ENCODE peak calls at places on chromosomes 11 and 22, in nine cellular contexts. P, F, G, Y, U, L, K, M and I are unnamed samples.

GRCh38 chr11:11587122-11587521 is 34.7 kb downstream of the GALNT18 start:
- DNase-seq in P (no peak), F (no peak), G (no peak), Y (peak), U (no peak), L (peak), K (no peak), M (no peak), I (peak)

GRCh38 chr11:65426839-65427690 is 4.5 kb downstream of the NEAT1 start:
- DNase-seq in P (no peak), F (no peak), G (peak), Y (peak), U (peak), L (no peak), K (peak), M (peak), I (peak)

GRCh38 chr11:69000831-69001245 is 12.2 kb downstream of the MRGPRF start:
- DNase-seq in P (peak), F (no peak), G (peak), Y (peak), U (no peak), L (peak), K (peak), M (peak), I (peak)

GRCh38 chr22:19878461-19879247 is 24.0 kb upstream of the GNB1L start:
- DNase-seq in P (no peak), F (no peak), G (no peak), Y (peak), U (no peak), L (no peak), K (no peak), M (no peak), I (no peak)

GRCh38 chr11:100512475-100512874 is 174.6 kb upstream of the ARHGAP42 start:
- DNase-seq in P (peak), F (no peak), G (no peak), Y (no peak), U (no peak), L (no peak), K (no peak), M (peak), I (no peak)

GRCh38 chr11:117932426-117932825 is 3.2 kb upstream of the TMPRSS13 start:
- DNase-seq in P (no peak), F (no peak), G (no peak), Y (peak), U (no peak), L (no peak), K (no peak), M (no peak), I (no peak)

GRCh38 chr22:20904008-20904979 is 12.9 kb upstream of the CRKL start:
- DNase-seq in P (peak), F (no peak), G (no peak), Y (no peak), U (peak), L (peak), K (peak), M (peak), I (no peak)

GRCh38 chr11:9180784-9181183 is 84.4 kb downstream of the DENND5A start:
- DNase-seq in P (peak), F (no peak), G (no peak), Y (no peak), U (no peak), L (peak), K (no peak), M (no peak), I (no peak)

GRCh38 chr22:26174280-26174679 is 5.0 kb downstream of the SEZ6L start:
- DNase-seq in P (no peak), F (no peak), G (no peak), Y (no peak), U (no peak), L (no peak), K (no peak), M (no peak), I (no peak)

GRCh38 chr22:41350087-41350486 is 31.7 kb upstream of the TEF start:
- DNase-seq in P (no peak), F (no peak), G (no peak), Y (no peak), U (no peak), L (peak), K (no peak), M (no peak), I (no peak)

GRCh38 chr11:75241906-75242644 is 1.5 kb downstream of the TPBGL start:
- DNase-seq in P (no peak), F (no peak), G (no peak), Y (no peak), U (no peak), L (no peak), K (no peak), M (no peak), I (no peak)

GRCh38 chr11:76658231-76658630 is 12.3 kb downstream of the LRRC32 start:
- DNase-seq in P (no peak), F (no peak), G (no peak), Y (peak), U (no peak), L (no peak), K (no peak), M (no peak), I (peak)

GRCh38 chr11:126863294-126863997 is 137.1 kb downstream of the KIRREL3 start:
- DNase-seq in P (no peak), F (no peak), G (no peak), Y (no peak), U (no peak), L (no peak), K (no peak), M (no peak), I (no peak)

GRCh38 chr22:35638408-35638807 is 9.8 kb upstream of the APOL6 start:
- DNase-seq in P (no peak), F (no peak), G (peak), Y (peak), U (peak), L (peak), K (no peak), M (no peak), I (peak)

GRCh38 chr22:25668437-25668836 is 73.6 kb upstream of the MYO18B start:
- DNase-seq in P (peak), F (no peak), G (no peak), Y (no peak), U (no peak), L (peak), K (no peak), M (peak), I (no peak)

GRCh38 chr22:48646216-48646925 is 1181.3 kb downstream of the BRD1 start:
- DNase-seq in P (no peak), F (no peak), G (no peak), Y (no peak), U (no peak), L (no peak), K (no peak), M (no peak), I (no peak)

GRCh38 chr11:116278076-116278475 is 494.7 kb downstream of the BUD13 start:
- DNase-seq in P (no peak), F (no peak), G (no peak), Y (no peak), U (no peak), L (no peak), K (no peak), M (no peak), I (no peak)

GRCh38 chr11:34680206-34680605 is 59.3 kb downstream of the EHF start:
- DNase-seq in P (peak), F (no peak), G (no peak), Y (no peak), U (no peak), L (no peak), K (no peak), M (peak), I (no peak)

GRCh38 chr11:14455648-14456430 is 43.8 kb downstream of the COPB1 start:
- DNase-seq in P (no peak), F (no peak), G (no peak), Y (no peak), U (no peak), L (peak), K (no peak), M (no peak), I (no peak)

GRCh38 chr22:46520880-46521279 is 16.5 kb downstream of the CELSR1 start:
- DNase-seq in P (no peak), F (no peak), G (no peak), Y (no peak), U (no peak), L (no peak), K (no peak), M (no peak), I (no peak)

GRCh38 chr11:7353100-7353499 is 101.4 kb downstream of the SYT9 start:
- DNase-seq in P (peak), F (no peak), G (no peak), Y (no peak), U (no peak), L (peak), K (peak), M (peak), I (no peak)

GRCh38 chr11:117610901-117611300 is 186.1 kb downstream of the DSCAML1 start:
- DNase-seq in P (no peak), F (no peak), G (no peak), Y (no peak), U (no peak), L (no peak), K (no peak), M (peak), I (no peak)

GRCh38 chr22:37021710-37022482 is 2.4 kb downstream of the MPST start:
- DNase-seq in P (no peak), F (peak), G (no peak), Y (no peak), U (peak), L (peak), K (peak), M (peak), I (no peak)

GRCh38 chr11:74253361-74253760 is 58.1 kb downstream of the P4HA3 start:
- DNase-seq in P (no peak), F (no peak), G (no peak), Y (no peak), U (no peak), L (no peak), K (no peak), M (no peak), I (no peak)

GRCh38 chr22:32685527-32685926 is 116.0 kb upstream of the TIMP3 start:
- DNase-seq in P (no peak), F (no peak), G (no peak), Y (no peak), U (no peak), L (peak), K (no peak), M (no peak), I (no peak)

GRCh38 chr11:68684385-68685356 is at the start of gene GAL:
- DNase-seq in P (no peak), F (no peak), G (no peak), Y (no peak), U (no peak), L (no peak), K (no peak), M (no peak), I (no peak)

GRCh38 chr11:133541331-133542095 is 9.2 kb upstream of the OPCML start:
- DNase-seq in P (no peak), F (no peak), G (no peak), Y (no peak), U (no peak), L (no peak), K (no peak), M (no peak), I (no peak)

GRCh38 chr11:33553486-33553885 is 147.1 kb downstream of the C11orf91 start:
- DNase-seq in P (peak), F (no peak), G (no peak), Y (no peak), U (no peak), L (no peak), K (no peak), M (peak), I (no peak)

GRCh38 chr11:104451193-104451592 is 287.2 kb upstream of the PDGFD start:
- DNase-seq in P (no peak), F (no peak), G (no peak), Y (no peak), U (no peak), L (no peak), K (no peak), M (no peak), I (no peak)

GRCh38 chr11:45180888-45181594 is 34.6 kb downstream of the PRDM11 start:
- DNase-seq in P (peak), F (peak), G (peak), Y (peak), U (peak), L (peak), K (peak), M (peak), I (peak)

GRCh38 chr11:12157241-12157661 is 46.9 kb downstream of the MICAL2 start:
- DNase-seq in P (no peak), F (no peak), G (no peak), Y (peak), U (no peak), L (peak), K (no peak), M (no peak), I (no peak)

GRCh38 chr11:94107363-94107762 is 21.3 kb upstream of the PANX1 start:
- DNase-seq in P (no peak), F (no peak), G (no peak), Y (no peak), U (no peak), L (no peak), K (no peak), M (no peak), I (no peak)

GRCh38 chr11:64767344-64768299 is 7.8 kb upstream of the PYGM start:
- DNase-seq in P (no peak), F (peak), G (peak), Y (peak), U (peak), L (peak), K (peak), M (peak), I (no peak)

GRCh38 chr22:39489094-39490068 is 12.7 kb upstream of the MIEF1 start:
- DNase-seq in P (no peak), F (no peak), G (no peak), Y (no peak), U (no peak), L (no peak), K (no peak), M (no peak), I (no peak)

GRCh38 chr22:23833017-23833795 is 5.6 kb downstream of the DERL3 start:
- DNase-seq in P (no peak), F (no peak), G (no peak), Y (peak), U (no peak), L (no peak), K (no peak), M (no peak), I (no peak)

GRCh38 chr11:96162816-96163499 is 180.0 kb downstream of the MAML2 start:
- DNase-seq in P (peak), F (no peak), G (no peak), Y (no peak), U (no peak), L (peak), K (no peak), M (peak), I (peak)

GRCh38 chr11:46639197-46639839 is 22.0 kb downstream of the ATG13 start:
- DNase-seq in P (no peak), F (no peak), G (no peak), Y (no peak), U (no peak), L (no peak), K (no peak), M (no peak), I (no peak)

DNA sequence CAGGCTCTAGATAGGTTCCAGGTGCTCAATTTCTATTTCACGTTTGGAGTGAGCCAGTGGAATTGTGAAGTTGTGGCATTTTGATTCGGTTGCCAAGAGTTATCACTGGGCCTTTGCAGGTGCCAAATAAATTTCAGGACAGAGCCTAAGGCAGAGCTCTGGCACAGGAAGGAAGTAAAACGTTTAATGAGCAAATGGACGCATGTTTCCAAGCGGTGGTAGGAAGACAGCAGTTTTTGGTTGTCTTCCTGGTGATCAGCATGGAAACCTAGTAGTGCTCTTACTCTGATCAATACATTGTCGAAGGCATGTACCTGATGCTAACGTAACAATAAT is 452 bp downstream of the BIRC3 start:
- DNase-seq in P (no peak), F (no peak), G (no peak), Y (no peak), U (no peak), L (peak), K (no peak), M (no peak), I (no peak)
- H3K4me3 ChIP-seq in P (peak), F (peak), G (peak), Y (peak), U (peak), L (peak), K (peak), M (peak), I (peak)

GRCh38 chr22:45212306-45212709 is 28.4 kb downstream of the KIAA0930 start:
- DNase-seq in P (peak), F (no peak), G (peak), Y (peak), U (peak), L (peak), K (no peak), M (peak), I (peak)
- TF ChIP-seq CTCF in P (peak), F (no peak), G (no peak), Y (no peak), U (no peak), L (peak), K (no peak), M (no peak), I (no peak)

DNA sequence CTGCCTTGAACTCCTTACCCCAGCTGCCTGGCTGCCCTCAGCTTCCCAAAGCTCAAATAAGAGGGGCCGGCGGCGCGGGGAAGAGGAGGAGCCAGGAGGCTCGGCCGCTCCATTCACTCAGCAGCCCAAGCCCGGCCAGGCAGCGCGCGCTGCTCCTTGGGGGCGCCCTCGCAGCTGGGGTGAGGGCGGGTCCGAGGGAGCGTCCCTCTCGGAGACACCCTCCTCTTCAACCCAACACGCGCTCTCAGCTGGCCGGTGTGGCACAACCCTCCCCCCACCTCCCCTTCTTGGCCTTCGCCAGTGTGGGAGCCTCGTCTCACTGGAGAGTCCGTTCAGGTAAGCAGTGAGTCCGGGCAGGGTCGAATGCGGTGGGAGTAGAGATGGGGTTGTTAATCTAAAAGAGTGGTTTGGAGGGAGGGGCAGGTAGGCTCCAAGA is at the start of gene WT1:
- DNase-seq in P (no peak), F (no peak), G (no peak), Y (no peak), U (no peak), L (peak), K (no peak), M (no peak), I (no peak)
- H3K4me3 ChIP-seq in P (no peak), F (no peak), G (peak), Y (peak), U (peak), L (peak), K (no peak), M (no peak), I (no peak)

GRCh38 chr11:24437123-24437522 is 59.7 kb upstream of the LUZP2 start:
- DNase-seq in P (no peak), F (no peak), G (no peak), Y (no peak), U (no peak), L (no peak), K (no peak), M (no peak), I (no peak)
- TF ChIP-seq CTCF in P (no peak), F (no peak), G (no peak), Y (no peak), U (no peak), L (no peak), K (no peak), M (no peak), I (no peak)

GRCh38 chr11:3626250-3626960 is 15.4 kb downstream of the ART5 start:
- DNase-seq in P (no peak), F (no peak), G (no peak), Y (no peak), U (peak), L (no peak), K (no peak), M (no peak), I (peak)
- H3K4me3 ChIP-seq in P (no peak), F (no peak), G (no peak), Y (no peak), U (peak), L (no peak), K (no peak), M (no peak), I (no peak)